ENCODE peak calls at places on chromosomes 4 and X, in nine cellular contexts. H, O, D, E, V, T, Z, F and I are unnamed samples.

GRCh38 chrX:129701624-129702069 is 37.1 kb upstream of the XPNPEP2 start:
- DNase-seq in O (peak; percentile 64), F (no peak), Z (no peak), V (peak; percentile 75), H (no peak), D (no peak), T (no peak), E (peak; percentile 92), I (peak; percentile 79)

GRCh38 chr4:154491731-154492249 is at the start of gene DCHS2:
- DNase-seq in E (no peak), D (no peak), F (peak; percentile 19), T (no peak), H (peak; percentile 55), Z (peak; percentile 43), V (no peak), O (no peak), I (no peak)

GRCh38 chr4:168751263-168752225 is 254.7 kb downstream of the PALLD start:
- DNase-seq in Z (no peak), H (no peak), T (no peak), V (peak; percentile 85), F (no peak), O (peak; percentile 69), E (peak; percentile 78), D (peak; percentile 35), I (no peak)

GRCh38 chr4:83862471-83862870 is 326.6 kb downstream of the GPAT3 start:
- DNase-seq in Z (no peak), F (no peak), T (no peak), V (peak; percentile 83), O (peak; percentile 50), H (no peak), D (no peak), E (no peak), I (no peak)

GRCh38 chr4:85970535-85970934 is 389.3 kb downstream of the MAPK10 start:
- DNase-seq in T (no peak), Z (no peak), H (no peak), E (no peak), O (no peak), D (no peak), V (no peak), F (no peak), I (no peak)

GRCh38 chr4:119116021-119116420 is 19.6 kb upstream of the MYOZ2 start:
- DNase-seq in H (no peak), Z (no peak), F (no peak), D (no peak), E (no peak), O (no peak), T (no peak), V (no peak), I (no peak)

GRCh38 chrX:8749697-8750096 is 17.8 kb upstream of the ANOS1 start:
- DNase-seq in O (no peak), E (no peak), F (no peak), D (no peak), T (no peak), Z (no peak), V (no peak), H (no peak), I (no peak)

GRCh38 chr4:139584784-139585183 is 28.8 kb upstream of the SETD7 start:
- DNase-seq in V (no peak), T (no peak), E (no peak), Z (no peak), O (peak; percentile 50), H (no peak), F (no peak), D (peak; percentile 55), I (no peak)